ENCODE peak calls at places on chromosomes 5 and 9, in eight cellular contexts. One of them, this sample, is unnamed.

GRCh38 chr5:173513521-173513991 is 102.9 kb downstream of the BOD1 start:
- DNase-seq in lung: no peak
- DNase-seq in endodermal cell: no peak
- DNase-seq in cardiac muscle cell: peak; percentile 25
- DNase-seq in heart left ventricle: no peak
- DNase-seq in cardiac fibroblast: peak; percentile 36
- DNase-seq in AG10803: peak; percentile 62
- DNase-seq in testis: no peak
- DNase-seq in this sample: no peak

GRCh38 chr5:179605026-179605833 is 18.2 kb downstream of the HNRNPH1 start:
- DNase-seq in cardiac fibroblast: peak; percentile 36
- DNase-seq in lung: no peak
- DNase-seq in AG10803: peak; percentile 50
- DNase-seq in cardiac muscle cell: no peak
- DNase-seq in testis: peak; percentile 1
- DNase-seq in endodermal cell: no peak
- DNase-seq in heart left ventricle: no peak
- DNase-seq in this sample: no peak

GRCh38 chr9:34279431-34279830 is 49.6 kb downstream of the KIF24 start:
- DNase-seq in lung: no peak
- DNase-seq in endodermal cell: no peak
- DNase-seq in AG10803: no peak
- DNase-seq in testis: no peak
- DNase-seq in cardiac muscle cell: peak; percentile 36
- DNase-seq in cardiac fibroblast: peak; percentile 36
- DNase-seq in heart left ventricle: no peak
- DNase-seq in this sample: peak; percentile 29

GRCh38 chr5:135589152-135589551 is 10.4 kb upstream of the CXCL14 start:
- DNase-seq in testis: no peak
- DNase-seq in endodermal cell: peak; percentile 24
- DNase-seq in lung: no peak
- DNase-seq in cardiac muscle cell: no peak
- DNase-seq in heart left ventricle: no peak
- DNase-seq in cardiac fibroblast: no peak
- DNase-seq in AG10803: no peak
- DNase-seq in this sample: no peak

GRCh38 chr5:128965011-128965637 is at the start of gene SLC27A6:
- DNase-seq in testis: peak; percentile 73
- DNase-seq in AG10803: no peak
- DNase-seq in cardiac fibroblast: no peak
- DNase-seq in lung: no peak
- DNase-seq in cardiac muscle cell: peak; percentile 10
- DNase-seq in endodermal cell: peak; percentile 87
- DNase-seq in heart left ventricle: peak; percentile 28
- DNase-seq in this sample: peak; percentile 71

GRCh38 chr9:134209731-134210311 is 45.5 kb upstream of the RNU6ATAC start:
- DNase-seq in endodermal cell: no peak
- DNase-seq in cardiac muscle cell: no peak
- DNase-seq in AG10803: no peak
- DNase-seq in cardiac fibroblast: no peak
- DNase-seq in heart left ventricle: no peak
- DNase-seq in lung: no peak
- DNase-seq in testis: no peak
- DNase-seq in this sample: peak; percentile 6

GRCh38 chr5:59793000-59793399 is 100.5 kb downstream of the PDE4D start:
- DNase-seq in lung: no peak
- DNase-seq in heart left ventricle: peak; percentile 15
- DNase-seq in AG10803: peak; percentile 93
- DNase-seq in testis: no peak
- DNase-seq in cardiac muscle cell: peak; percentile 94
- DNase-seq in cardiac fibroblast: peak; percentile 87
- DNase-seq in endodermal cell: no peak
- DNase-seq in this sample: no peak

GRCh38 chr5:103041071-103041676 is 78.8 kb downstream of the GIN1 start:
- DNase-seq in lung: no peak
- DNase-seq in cardiac fibroblast: peak; percentile 74
- DNase-seq in endodermal cell: no peak
- DNase-seq in heart left ventricle: no peak
- DNase-seq in cardiac muscle cell: peak; percentile 74
- DNase-seq in testis: no peak
- DNase-seq in AG10803: peak; percentile 49
- DNase-seq in this sample: no peak

GRCh38 chr9:87445646-87446045 is 52.0 kb upstream of the DAPK1 start:
- DNase-seq in endodermal cell: peak; percentile 84
- DNase-seq in cardiac fibroblast: peak; percentile 51
- DNase-seq in heart left ventricle: peak; percentile 21
- DNase-seq in AG10803: peak; percentile 5
- DNase-seq in lung: peak; percentile 60
- DNase-seq in testis: peak; percentile 73
- DNase-seq in cardiac muscle cell: peak; percentile 65
- DNase-seq in this sample: no peak

GRCh38 chr5:163005949-163006348 is 431.4 kb upstream of the CCNG1 start:
- DNase-seq in lung: no peak
- DNase-seq in cardiac muscle cell: no peak
- DNase-seq in testis: no peak
- DNase-seq in heart left ventricle: no peak
- DNase-seq in AG10803: no peak
- DNase-seq in endodermal cell: no peak
- DNase-seq in cardiac fibroblast: no peak
- DNase-seq in this sample: no peak

GRCh38 chr5:98320317-98320716 is 453.1 kb upstream of the RGMB start:
- DNase-seq in heart left ventricle: no peak
- DNase-seq in cardiac fibroblast: no peak
- DNase-seq in AG10803: no peak
- DNase-seq in lung: no peak
- DNase-seq in testis: no peak
- DNase-seq in cardiac muscle cell: no peak
- DNase-seq in endodermal cell: no peak
- DNase-seq in this sample: no peak

GRCh38 chr5:111655169-111655924 is 101.6 kb downstream of the NREP start:
- DNase-seq in testis: no peak
- DNase-seq in lung: no peak
- DNase-seq in cardiac fibroblast: peak; percentile 91
- DNase-seq in cardiac muscle cell: peak; percentile 90
- DNase-seq in AG10803: peak; percentile 84
- DNase-seq in endodermal cell: no peak
- DNase-seq in heart left ventricle: peak; percentile 8
- DNase-seq in this sample: no peak

DNA sequence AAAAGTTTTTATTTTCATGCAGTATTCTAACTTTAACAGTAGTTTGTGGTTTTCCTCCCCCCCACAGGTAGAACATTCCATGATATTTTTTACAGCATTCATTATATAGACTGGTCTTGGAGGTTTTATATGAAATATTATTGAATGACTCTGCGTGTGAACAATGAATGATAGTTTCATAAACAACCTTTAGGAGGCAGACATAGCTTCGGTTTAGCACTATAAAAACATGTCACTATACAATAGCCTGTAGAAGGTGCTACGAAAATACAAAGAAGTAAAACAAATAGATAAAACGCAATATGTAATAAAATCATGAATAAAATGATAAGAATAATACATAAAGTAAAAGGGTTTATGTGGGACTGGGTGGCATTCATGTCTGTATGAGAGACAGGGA is 8.5 kb downstream of the KLF4 start:
- DNase-seq in cardiac muscle cell: no peak
- DNase-seq in lung: no peak
- DNase-seq in AG10803: no peak
- DNase-seq in cardiac fibroblast: peak; percentile 37
- DNase-seq in endodermal cell: no peak
- DNase-seq in testis: no peak
- DNase-seq in heart left ventricle: no peak
- DNase-seq in this sample: no peak
- H3K4me3 ChIP-seq in cardiac muscle cell: no peak overlapping the region
- H3K4me3 ChIP-seq in lung: no peak overlapping the region
- H3K4me3 ChIP-seq in AG10803: no peak overlapping the region
- H3K4me3 ChIP-seq in cardiac fibroblast: peak overlapping the region; percentile 5
- H3K4me3 ChIP-seq in endodermal cell: no peak overlapping the region
- H3K4me3 ChIP-seq in testis: no peak overlapping the region
- H3K4me3 ChIP-seq in heart left ventricle: no peak overlapping the region
- H3K4me3 ChIP-seq in this sample: no peak overlapping the region

DNA sequence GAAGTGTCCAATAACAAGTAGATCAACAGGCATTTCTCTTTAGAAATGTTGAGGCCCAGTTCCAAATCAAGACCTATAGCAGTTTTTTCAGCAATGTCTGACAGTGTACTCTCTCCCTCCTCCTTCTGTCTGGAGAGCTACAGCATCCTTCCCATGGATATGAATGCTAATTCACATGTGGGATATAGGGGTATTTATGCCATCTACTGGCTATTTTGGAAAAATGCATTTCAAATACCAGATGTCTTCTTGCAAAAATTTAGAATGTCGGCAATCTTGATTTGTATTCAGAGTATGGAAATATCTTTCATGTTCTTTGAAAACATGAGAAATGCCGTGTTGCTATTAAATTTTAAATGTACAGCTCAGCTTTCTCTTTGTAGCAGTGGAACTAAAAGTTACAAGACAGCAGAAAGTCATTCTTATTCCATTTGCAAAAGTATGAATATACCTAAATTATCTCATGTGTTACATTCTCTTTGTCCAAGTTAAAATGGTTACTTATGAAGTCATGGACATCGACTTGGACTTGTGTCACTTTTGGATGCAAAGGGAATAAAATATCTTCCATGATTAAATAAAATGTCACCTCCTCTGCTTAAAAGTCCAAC is 647.8 kb downstream of the TAF11L14 start:
- DNase-seq in endodermal cell: no peak
- DNase-seq in AG10803: peak; percentile 67
- DNase-seq in cardiac muscle cell: peak; percentile 70
- DNase-seq in cardiac fibroblast: peak; percentile 71
- DNase-seq in heart left ventricle: no peak
- DNase-seq in lung: no peak
- DNase-seq in testis: no peak
- DNase-seq in this sample: no peak
- TF ChIP-seq CTCF in endodermal cell: peak; percentile 67
- TF ChIP-seq CTCF in AG10803: peak; percentile 67
- TF ChIP-seq CTCF in cardiac muscle cell: peak; percentile 56
- TF ChIP-seq CTCF in cardiac fibroblast: peak; percentile 44
- TF ChIP-seq CTCF in heart left ventricle: peak; percentile 20
- TF ChIP-seq CTCF in lung: no peak
- TF ChIP-seq CTCF in testis: peak; percentile 13
- TF ChIP-seq CTCF in this sample: peak; percentile 68

DNA sequence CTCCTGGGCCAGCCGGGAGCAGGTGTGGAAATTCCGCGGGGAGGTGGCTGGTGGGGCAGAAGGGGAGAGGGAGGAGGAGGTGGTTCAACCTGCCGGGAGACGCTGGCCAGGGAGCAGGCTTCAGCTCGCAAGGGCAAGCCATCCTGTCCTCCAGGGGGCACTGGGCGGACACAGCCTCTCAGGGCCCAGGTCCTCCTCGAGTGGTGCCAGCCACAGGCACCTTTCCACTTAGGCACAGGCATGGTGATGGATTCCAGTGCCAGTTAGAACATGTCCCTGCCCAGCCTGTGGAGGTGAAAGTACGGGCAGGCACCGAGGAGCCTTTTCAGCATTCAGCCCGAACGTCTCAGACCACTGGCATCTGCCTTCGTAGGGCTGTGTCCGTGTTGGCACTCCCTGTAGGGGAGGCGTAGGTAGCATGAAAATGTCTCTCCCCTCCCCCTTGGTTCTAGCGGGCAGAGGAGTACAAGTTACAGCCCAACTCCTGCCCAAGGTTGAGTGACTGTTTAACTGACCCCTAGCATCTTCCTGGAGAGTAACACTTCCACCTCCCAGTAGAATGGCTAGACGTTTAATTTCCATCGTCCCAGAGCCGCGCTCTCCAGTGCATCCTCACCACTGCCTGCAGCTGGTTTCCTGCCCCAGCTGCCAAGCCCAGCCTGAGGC is 48.9 kb downstream of the DAB2IP start:
- DNase-seq in lung: peak; percentile 80
- DNase-seq in AG10803: peak; percentile 53
- DNase-seq in endodermal cell: peak; percentile 90
- DNase-seq in cardiac muscle cell: peak; percentile 43
- DNase-seq in heart left ventricle: peak; percentile 67
- DNase-seq in testis: peak; percentile 87
- DNase-seq in cardiac fibroblast: peak; percentile 48
- DNase-seq in this sample: peak; percentile 76
- H3K4me3 ChIP-seq in lung: peak overlapping the region; percentile 54
- H3K4me3 ChIP-seq in AG10803: peak overlapping the region; percentile 69
- H3K4me3 ChIP-seq in endodermal cell: peak overlapping the region; percentile 77
- H3K4me3 ChIP-seq in cardiac muscle cell: no peak overlapping the region
- H3K4me3 ChIP-seq in heart left ventricle: peak overlapping the region; percentile 63
- H3K4me3 ChIP-seq in testis: peak overlapping the region; percentile 52
- H3K4me3 ChIP-seq in cardiac fibroblast: peak overlapping the region; percentile 63
- H3K4me3 ChIP-seq in this sample: peak overlapping the region; percentile 66

GRCh38 chr5:113293613-113294340 is 141.0 kb downstream of the TSSK1B start:
- DNase-seq in cardiac muscle cell: peak; percentile 41
- DNase-seq in heart left ventricle: no peak
- DNase-seq in testis: no peak
- DNase-seq in AG10803: peak; percentile 15
- DNase-seq in lung: no peak
- DNase-seq in cardiac fibroblast: peak; percentile 34
- DNase-seq in endodermal cell: peak; percentile 74
- DNase-seq in this sample: no peak

GRCh38 chr5:113295111-113295539 is 139.7 kb downstream of the TSSK1B start:
- DNase-seq in cardiac muscle cell: no peak
- DNase-seq in AG10803: no peak
- DNase-seq in testis: no peak
- DNase-seq in heart left ventricle: no peak
- DNase-seq in lung: no peak
- DNase-seq in cardiac fibroblast: no peak
- DNase-seq in endodermal cell: no peak
- DNase-seq in this sample: no peak

GRCh38 chr5:113292535-113292934 is 142.3 kb downstream of the TSSK1B start:
- DNase-seq in heart left ventricle: no peak
- DNase-seq in testis: no peak
- DNase-seq in lung: no peak
- DNase-seq in cardiac fibroblast: peak; percentile 29
- DNase-seq in cardiac muscle cell: peak; percentile 14
- DNase-seq in endodermal cell: no peak
- DNase-seq in AG10803: no peak
- DNase-seq in this sample: no peak

GRCh38 chr5:113293068-113293571 is 141.7 kb downstream of the TSSK1B start:
- DNase-seq in endodermal cell: peak; percentile 88
- DNase-seq in AG10803: no peak
- DNase-seq in heart left ventricle: no peak
- DNase-seq in testis: no peak
- DNase-seq in cardiac muscle cell: peak; percentile 22
- DNase-seq in cardiac fibroblast: peak; percentile 25
- DNase-seq in lung: no peak
- DNase-seq in this sample: no peak

DNA sequence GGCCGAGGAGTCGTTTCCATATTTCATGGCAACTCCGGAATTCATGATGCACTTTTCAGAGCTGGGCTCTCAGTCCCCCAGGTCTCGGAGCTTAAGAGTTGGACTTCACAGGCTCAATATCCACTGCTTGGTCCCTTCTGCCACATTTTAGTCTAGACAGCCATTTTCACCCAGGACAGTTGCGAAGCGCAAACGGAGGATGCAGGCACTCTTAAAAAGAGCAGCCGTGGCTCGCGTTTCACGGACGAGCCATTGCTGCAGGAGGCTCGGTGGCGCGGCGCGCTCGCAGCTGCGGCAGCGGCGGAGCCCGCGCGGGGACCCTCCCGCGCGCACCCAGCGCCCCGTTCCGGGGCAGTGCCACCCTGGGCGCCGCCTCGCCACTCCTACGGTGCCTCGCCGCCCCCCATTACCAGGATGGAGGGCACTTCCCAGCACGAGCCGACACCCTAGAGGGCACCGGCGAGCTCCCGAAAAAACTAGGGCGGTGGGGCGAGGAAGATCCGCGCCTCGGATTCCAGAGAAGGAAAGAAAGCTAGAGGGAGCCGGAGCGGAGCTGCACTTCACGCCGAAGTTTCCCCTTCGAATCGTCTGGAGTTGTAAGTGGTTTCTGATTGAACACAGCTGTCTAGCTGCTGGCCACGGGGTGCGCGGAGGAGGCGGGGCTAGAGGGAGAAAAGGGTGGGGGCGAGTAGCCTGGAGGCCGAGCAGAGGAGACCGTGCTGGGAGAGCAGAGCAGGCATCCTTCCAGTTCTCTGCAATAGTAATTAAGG is 140.3 kb downstream of the TSSK1B start:
- DNase-seq in lung: peak; percentile 83
- DNase-seq in heart left ventricle: peak; percentile 95
- DNase-seq in cardiac muscle cell: peak; percentile 96
- DNase-seq in testis: peak; percentile 90
- DNase-seq in endodermal cell: peak; percentile 94
- DNase-seq in AG10803: peak; percentile 84
- DNase-seq in cardiac fibroblast: peak; percentile 96
- DNase-seq in this sample: peak; percentile 96
- TF ChIP-seq CTCF in lung: no peak
- TF ChIP-seq CTCF in heart left ventricle: peak; percentile 38
- TF ChIP-seq CTCF in cardiac muscle cell: peak; percentile 28
- TF ChIP-seq CTCF in testis: no peak
- TF ChIP-seq CTCF in endodermal cell: no peak
- TF ChIP-seq CTCF in AG10803: peak; percentile 24
- TF ChIP-seq CTCF in cardiac fibroblast: peak; percentile 26
- TF ChIP-seq CTCF in this sample: peak; percentile 19

This sample was measured in BE2C.